ENCODE peak calls at places on chromosomes 12 and 14, in ten cellular contexts. One of them, this sample, is unnamed.

GRCh38 chr14:77203611-77204456 is 22.2 kb downstream of the TMEM63C start:
- DNase-seq in OCI-M1: no peak
- DNase-seq in NCI-H1105 treated with DMSO at 0.1 percent for 48 hours: peak; percentile 73
- DNase-seq in HT1080: no peak
- DNase-seq in mucosa of gallbladder: no peak
- DNase-seq in activated naive CD8-positive, alpha-beta T cell treated with anti-CD3 and anti-CD28 coated beads for 36 hours: no peak
- DNase-seq in anterior cingulate cortex: peak; percentile 49
- DNase-seq in stimulated activated CD4-positive, alpha-beta T cell treated with anti-CD3 and anti-CD28 coated beads, Interleukin-1b, Interleukin-23, amount 100 ng/mL, for 24 hours: no peak
- DNase-seq in GF-D8: no peak
- DNase-seq in NCI-H2081: peak; percentile 77
- DNase-seq in this sample: no peak

GRCh38 chr14:86961106-86961716 is 1031.8 kb downstream of the GALC start:
- DNase-seq in OCI-M1: peak; percentile 4
- DNase-seq in NCI-H1105 treated with DMSO at 0.1 percent for 48 hours: no peak
- DNase-seq in HT1080: peak; percentile 5
- DNase-seq in mucosa of gallbladder: no peak
- DNase-seq in activated naive CD8-positive, alpha-beta T cell treated with anti-CD3 and anti-CD28 coated beads for 36 hours: no peak
- DNase-seq in anterior cingulate cortex: no peak
- DNase-seq in stimulated activated CD4-positive, alpha-beta T cell treated with anti-CD3 and anti-CD28 coated beads, Interleukin-1b, Interleukin-23, amount 100 ng/mL, for 24 hours: no peak
- DNase-seq in GF-D8: no peak
- DNase-seq in NCI-H2081: no peak
- DNase-seq in this sample: no peak

GRCh38 chr14:20262642-20263128 is 23.6 kb downstream of the OR11H4 start:
- DNase-seq in OCI-M1: peak; percentile 43
- DNase-seq in NCI-H1105 treated with DMSO at 0.1 percent for 48 hours: no peak
- DNase-seq in HT1080: peak; percentile 91
- DNase-seq in mucosa of gallbladder: no peak
- DNase-seq in activated naive CD8-positive, alpha-beta T cell treated with anti-CD3 and anti-CD28 coated beads for 36 hours: no peak
- DNase-seq in anterior cingulate cortex: no peak
- DNase-seq in stimulated activated CD4-positive, alpha-beta T cell treated with anti-CD3 and anti-CD28 coated beads, Interleukin-1b, Interleukin-23, amount 100 ng/mL, for 24 hours: no peak
- DNase-seq in GF-D8: no peak
- DNase-seq in NCI-H2081: no peak
- DNase-seq in this sample: no peak

GRCh38 chr12:45232771-45233372 is 17.0 kb downstream of the ANO6 start:
- DNase-seq in OCI-M1: no peak
- DNase-seq in NCI-H1105 treated with DMSO at 0.1 percent for 48 hours: no peak
- DNase-seq in HT1080: peak; percentile 97
- DNase-seq in mucosa of gallbladder: peak; percentile 58
- DNase-seq in activated naive CD8-positive, alpha-beta T cell treated with anti-CD3 and anti-CD28 coated beads for 36 hours: peak; percentile 14
- DNase-seq in anterior cingulate cortex: no peak
- DNase-seq in stimulated activated CD4-positive, alpha-beta T cell treated with anti-CD3 and anti-CD28 coated beads, Interleukin-1b, Interleukin-23, amount 100 ng/mL, for 24 hours: no peak
- DNase-seq in GF-D8: no peak
- DNase-seq in NCI-H2081: no peak
- DNase-seq in this sample: peak; percentile 97

GRCh38 chr12:96150442-96150841 is 43.7 kb upstream of the ELK3 start:
- DNase-seq in OCI-M1: no peak
- DNase-seq in NCI-H1105 treated with DMSO at 0.1 percent for 48 hours: no peak
- DNase-seq in HT1080: no peak
- DNase-seq in mucosa of gallbladder: no peak
- DNase-seq in activated naive CD8-positive, alpha-beta T cell treated with anti-CD3 and anti-CD28 coated beads for 36 hours: no peak
- DNase-seq in anterior cingulate cortex: no peak
- DNase-seq in stimulated activated CD4-positive, alpha-beta T cell treated with anti-CD3 and anti-CD28 coated beads, Interleukin-1b, Interleukin-23, amount 100 ng/mL, for 24 hours: no peak
- DNase-seq in GF-D8: no peak
- DNase-seq in NCI-H2081: peak; percentile 13
- DNase-seq in this sample: no peak

GRCh38 chr12:1353451-1353850 is 240.9 kb downstream of the FBXL14 start:
- DNase-seq in OCI-M1: no peak
- DNase-seq in NCI-H1105 treated with DMSO at 0.1 percent for 48 hours: no peak
- DNase-seq in HT1080: no peak
- DNase-seq in mucosa of gallbladder: no peak
- DNase-seq in activated naive CD8-positive, alpha-beta T cell treated with anti-CD3 and anti-CD28 coated beads for 36 hours: no peak
- DNase-seq in anterior cingulate cortex: no peak
- DNase-seq in stimulated activated CD4-positive, alpha-beta T cell treated with anti-CD3 and anti-CD28 coated beads, Interleukin-1b, Interleukin-23, amount 100 ng/mL, for 24 hours: no peak
- DNase-seq in GF-D8: no peak
- DNase-seq in NCI-H2081: no peak
- DNase-seq in this sample: no peak

GRCh38 chr14:88952901-88953300 is 128.4 kb downstream of the TTC8 start:
- DNase-seq in OCI-M1: no peak
- DNase-seq in NCI-H1105 treated with DMSO at 0.1 percent for 48 hours: no peak
- DNase-seq in HT1080: no peak
- DNase-seq in mucosa of gallbladder: no peak
- DNase-seq in activated naive CD8-positive, alpha-beta T cell treated with anti-CD3 and anti-CD28 coated beads for 36 hours: no peak
- DNase-seq in anterior cingulate cortex: no peak
- DNase-seq in stimulated activated CD4-positive, alpha-beta T cell treated with anti-CD3 and anti-CD28 coated beads, Interleukin-1b, Interleukin-23, amount 100 ng/mL, for 24 hours: no peak
- DNase-seq in GF-D8: no peak
- DNase-seq in NCI-H2081: no peak
- DNase-seq in this sample: no peak

GRCh38 chr12:131452444-131452860 is 258.4 kb upstream of the SFSWAP start:
- DNase-seq in OCI-M1: no peak
- DNase-seq in NCI-H1105 treated with DMSO at 0.1 percent for 48 hours: no peak
- DNase-seq in HT1080: no peak
- DNase-seq in mucosa of gallbladder: no peak
- DNase-seq in activated naive CD8-positive, alpha-beta T cell treated with anti-CD3 and anti-CD28 coated beads for 36 hours: peak; percentile 24
- DNase-seq in anterior cingulate cortex: no peak
- DNase-seq in stimulated activated CD4-positive, alpha-beta T cell treated with anti-CD3 and anti-CD28 coated beads, Interleukin-1b, Interleukin-23, amount 100 ng/mL, for 24 hours: no peak
- DNase-seq in GF-D8: no peak
- DNase-seq in NCI-H2081: no peak
- DNase-seq in this sample: no peak

GRCh38 chr12:8564656-8565055 is 24.0 kb upstream of the CLEC4E start:
- DNase-seq in OCI-M1: no peak
- DNase-seq in NCI-H1105 treated with DMSO at 0.1 percent for 48 hours: no peak
- DNase-seq in HT1080: no peak
- DNase-seq in mucosa of gallbladder: no peak
- DNase-seq in activated naive CD8-positive, alpha-beta T cell treated with anti-CD3 and anti-CD28 coated beads for 36 hours: no peak
- DNase-seq in anterior cingulate cortex: no peak
- DNase-seq in stimulated activated CD4-positive, alpha-beta T cell treated with anti-CD3 and anti-CD28 coated beads, Interleukin-1b, Interleukin-23, amount 100 ng/mL, for 24 hours: no peak
- DNase-seq in GF-D8: no peak
- DNase-seq in NCI-H2081: no peak
- DNase-seq in this sample: no peak

GRCh38 chr14:104870368-104871144 is 5.5 kb downstream of the CEP170B start:
- DNase-seq in OCI-M1: peak; percentile 13
- DNase-seq in NCI-H1105 treated with DMSO at 0.1 percent for 48 hours: no peak
- DNase-seq in HT1080: no peak
- DNase-seq in mucosa of gallbladder: no peak
- DNase-seq in activated naive CD8-positive, alpha-beta T cell treated with anti-CD3 and anti-CD28 coated beads for 36 hours: peak; percentile 60
- DNase-seq in anterior cingulate cortex: no peak
- DNase-seq in stimulated activated CD4-positive, alpha-beta T cell treated with anti-CD3 and anti-CD28 coated beads, Interleukin-1b, Interleukin-23, amount 100 ng/mL, for 24 hours: peak; percentile 25
- DNase-seq in GF-D8: no peak
- DNase-seq in NCI-H2081: no peak
- DNase-seq in this sample: no peak

GRCh38 chr14:64649383-64649998 is 54.7 kb upstream of the PLEKHG3 start:
- DNase-seq in OCI-M1: no peak
- DNase-seq in NCI-H1105 treated with DMSO at 0.1 percent for 48 hours: no peak
- DNase-seq in HT1080: no peak
- DNase-seq in mucosa of gallbladder: no peak
- DNase-seq in activated naive CD8-positive, alpha-beta T cell treated with anti-CD3 and anti-CD28 coated beads for 36 hours: no peak
- DNase-seq in anterior cingulate cortex: no peak
- DNase-seq in stimulated activated CD4-positive, alpha-beta T cell treated with anti-CD3 and anti-CD28 coated beads, Interleukin-1b, Interleukin-23, amount 100 ng/mL, for 24 hours: no peak
- DNase-seq in GF-D8: no peak
- DNase-seq in NCI-H2081: no peak
- DNase-seq in this sample: no peak

GRCh38 chr12:119308743-119309456 is 25.6 kb upstream of the CCDC60 start:
- DNase-seq in OCI-M1: no peak
- DNase-seq in NCI-H1105 treated with DMSO at 0.1 percent for 48 hours: peak; percentile 5
- DNase-seq in HT1080: no peak
- DNase-seq in mucosa of gallbladder: no peak
- DNase-seq in activated naive CD8-positive, alpha-beta T cell treated with anti-CD3 and anti-CD28 coated beads for 36 hours: no peak
- DNase-seq in anterior cingulate cortex: no peak
- DNase-seq in stimulated activated CD4-positive, alpha-beta T cell treated with anti-CD3 and anti-CD28 coated beads, Interleukin-1b, Interleukin-23, amount 100 ng/mL, for 24 hours: no peak
- DNase-seq in GF-D8: no peak
- DNase-seq in NCI-H2081: no peak
- DNase-seq in this sample: no peak

GRCh38 chr14:21023817-21024667 is 819 bp downstream of the NDRG2 start:
- DNase-seq in OCI-M1: no peak
- DNase-seq in NCI-H1105 treated with DMSO at 0.1 percent for 48 hours: no peak
- DNase-seq in HT1080: no peak
- DNase-seq in mucosa of gallbladder: no peak
- DNase-seq in activated naive CD8-positive, alpha-beta T cell treated with anti-CD3 and anti-CD28 coated beads for 36 hours: no peak
- DNase-seq in anterior cingulate cortex: no peak
- DNase-seq in stimulated activated CD4-positive, alpha-beta T cell treated with anti-CD3 and anti-CD28 coated beads, Interleukin-1b, Interleukin-23, amount 100 ng/mL, for 24 hours: no peak
- DNase-seq in GF-D8: no peak
- DNase-seq in NCI-H2081: no peak
- DNase-seq in this sample: no peak

GRCh38 chr14:89139404-89140247 is 277.4 kb downstream of the FOXN3 start:
- DNase-seq in OCI-M1: no peak
- DNase-seq in NCI-H1105 treated with DMSO at 0.1 percent for 48 hours: no peak
- DNase-seq in HT1080: no peak
- DNase-seq in mucosa of gallbladder: no peak
- DNase-seq in activated naive CD8-positive, alpha-beta T cell treated with anti-CD3 and anti-CD28 coated beads for 36 hours: no peak
- DNase-seq in anterior cingulate cortex: no peak
- DNase-seq in stimulated activated CD4-positive, alpha-beta T cell treated with anti-CD3 and anti-CD28 coated beads, Interleukin-1b, Interleukin-23, amount 100 ng/mL, for 24 hours: no peak
- DNase-seq in GF-D8: no peak
- DNase-seq in NCI-H2081: peak; percentile 6
- DNase-seq in this sample: no peak

GRCh38 chr12:10205251-10205807 is 7.3 kb upstream of the GABARAPL1 start:
- DNase-seq in OCI-M1: no peak
- DNase-seq in NCI-H1105 treated with DMSO at 0.1 percent for 48 hours: no peak
- DNase-seq in HT1080: peak; percentile 17
- DNase-seq in mucosa of gallbladder: no peak
- DNase-seq in activated naive CD8-positive, alpha-beta T cell treated with anti-CD3 and anti-CD28 coated beads for 36 hours: no peak
- DNase-seq in anterior cingulate cortex: no peak
- DNase-seq in stimulated activated CD4-positive, alpha-beta T cell treated with anti-CD3 and anti-CD28 coated beads, Interleukin-1b, Interleukin-23, amount 100 ng/mL, for 24 hours: no peak
- DNase-seq in GF-D8: no peak
- DNase-seq in NCI-H2081: no peak
- DNase-seq in this sample: no peak

GRCh38 chr14:65065719-65066118 is 36.6 kb downstream of the MAX start:
- DNase-seq in OCI-M1: no peak
- DNase-seq in NCI-H1105 treated with DMSO at 0.1 percent for 48 hours: no peak
- DNase-seq in HT1080: no peak
- DNase-seq in mucosa of gallbladder: no peak
- DNase-seq in activated naive CD8-positive, alpha-beta T cell treated with anti-CD3 and anti-CD28 coated beads for 36 hours: no peak
- DNase-seq in anterior cingulate cortex: no peak
- DNase-seq in stimulated activated CD4-positive, alpha-beta T cell treated with anti-CD3 and anti-CD28 coated beads, Interleukin-1b, Interleukin-23, amount 100 ng/mL, for 24 hours: no peak
- DNase-seq in GF-D8: no peak
- DNase-seq in NCI-H2081: no peak
- DNase-seq in this sample: no peak

GRCh38 chr12:92244036-92244435 is 98.4 kb upstream of the BTG1 start:
- DNase-seq in OCI-M1: no peak
- DNase-seq in NCI-H1105 treated with DMSO at 0.1 percent for 48 hours: no peak
- DNase-seq in HT1080: no peak
- DNase-seq in mucosa of gallbladder: peak; percentile 47
- DNase-seq in activated naive CD8-positive, alpha-beta T cell treated with anti-CD3 and anti-CD28 coated beads for 36 hours: no peak
- DNase-seq in anterior cingulate cortex: no peak
- DNase-seq in stimulated activated CD4-positive, alpha-beta T cell treated with anti-CD3 and anti-CD28 coated beads, Interleukin-1b, Interleukin-23, amount 100 ng/mL, for 24 hours: no peak
- DNase-seq in GF-D8: no peak
- DNase-seq in NCI-H2081: no peak
- DNase-seq in this sample: peak; percentile 74

GRCh38 chr14:72952171-72952570 is 25.9 kb downstream of the DCAF4 start:
- DNase-seq in OCI-M1: no peak
- DNase-seq in NCI-H1105 treated with DMSO at 0.1 percent for 48 hours: no peak
- DNase-seq in HT1080: no peak
- DNase-seq in mucosa of gallbladder: no peak
- DNase-seq in activated naive CD8-positive, alpha-beta T cell treated with anti-CD3 and anti-CD28 coated beads for 36 hours: no peak
- DNase-seq in anterior cingulate cortex: no peak
- DNase-seq in stimulated activated CD4-positive, alpha-beta T cell treated with anti-CD3 and anti-CD28 coated beads, Interleukin-1b, Interleukin-23, amount 100 ng/mL, for 24 hours: no peak
- DNase-seq in GF-D8: no peak
- DNase-seq in NCI-H2081: no peak
- DNase-seq in this sample: no peak

GRCh38 chr12:50240096-50240791 is 43.1 kb downstream of the LIMA1 start:
- DNase-seq in OCI-M1: no peak
- DNase-seq in NCI-H1105 treated with DMSO at 0.1 percent for 48 hours: no peak
- DNase-seq in HT1080: no peak
- DNase-seq in mucosa of gallbladder: no peak
- DNase-seq in activated naive CD8-positive, alpha-beta T cell treated with anti-CD3 and anti-CD28 coated beads for 36 hours: no peak
- DNase-seq in anterior cingulate cortex: no peak
- DNase-seq in stimulated activated CD4-positive, alpha-beta T cell treated with anti-CD3 and anti-CD28 coated beads, Interleukin-1b, Interleukin-23, amount 100 ng/mL, for 24 hours: no peak
- DNase-seq in GF-D8: no peak
- DNase-seq in NCI-H2081: no peak
- DNase-seq in this sample: no peak

GRCh38 chr12:104911942-104912341 is 46.1 kb downstream of the SLC41A2 start:
- DNase-seq in OCI-M1: no peak
- DNase-seq in NCI-H1105 treated with DMSO at 0.1 percent for 48 hours: no peak
- DNase-seq in HT1080: no peak
- DNase-seq in mucosa of gallbladder: no peak
- DNase-seq in activated naive CD8-positive, alpha-beta T cell treated with anti-CD3 and anti-CD28 coated beads for 36 hours: no peak
- DNase-seq in anterior cingulate cortex: no peak
- DNase-seq in stimulated activated CD4-positive, alpha-beta T cell treated with anti-CD3 and anti-CD28 coated beads, Interleukin-1b, Interleukin-23, amount 100 ng/mL, for 24 hours: no peak
- DNase-seq in GF-D8: no peak
- DNase-seq in NCI-H2081: no peak
- DNase-seq in this sample: no peak

GRCh38 chr12:70367268-70368141 is 1.4 kb downstream of the KCNMB4 start:
- DNase-seq in OCI-M1: peak; percentile 57
- DNase-seq in NCI-H1105 treated with DMSO at 0.1 percent for 48 hours: peak; percentile 33
- DNase-seq in HT1080: no peak
- DNase-seq in mucosa of gallbladder: peak; percentile 14
- DNase-seq in activated naive CD8-positive, alpha-beta T cell treated with anti-CD3 and anti-CD28 coated beads for 36 hours: no peak
- DNase-seq in anterior cingulate cortex: no peak
- DNase-seq in stimulated activated CD4-positive, alpha-beta T cell treated with anti-CD3 and anti-CD28 coated beads, Interleukin-1b, Interleukin-23, amount 100 ng/mL, for 24 hours: no peak
- DNase-seq in GF-D8: no peak
- DNase-seq in NCI-H2081: no peak
- DNase-seq in this sample: peak; percentile 20

GRCh38 chr12:65800928-65801327 is 23.4 kb upstream of the HMGA2 start:
- DNase-seq in OCI-M1: no peak
- DNase-seq in NCI-H1105 treated with DMSO at 0.1 percent for 48 hours: no peak
- DNase-seq in HT1080: no peak
- DNase-seq in mucosa of gallbladder: no peak
- DNase-seq in activated naive CD8-positive, alpha-beta T cell treated with anti-CD3 and anti-CD28 coated beads for 36 hours: no peak
- DNase-seq in anterior cingulate cortex: no peak
- DNase-seq in stimulated activated CD4-positive, alpha-beta T cell treated with anti-CD3 and anti-CD28 coated beads, Interleukin-1b, Interleukin-23, amount 100 ng/mL, for 24 hours: no peak
- DNase-seq in GF-D8: no peak
- DNase-seq in NCI-H2081: no peak
- DNase-seq in this sample: no peak

GRCh38 chr14:33693237-33693636 is 257.6 kb downstream of the EGLN3 start:
- DNase-seq in OCI-M1: no peak
- DNase-seq in NCI-H1105 treated with DMSO at 0.1 percent for 48 hours: no peak
- DNase-seq in HT1080: no peak
- DNase-seq in mucosa of gallbladder: no peak
- DNase-seq in activated naive CD8-positive, alpha-beta T cell treated with anti-CD3 and anti-CD28 coated beads for 36 hours: no peak
- DNase-seq in anterior cingulate cortex: no peak
- DNase-seq in stimulated activated CD4-positive, alpha-beta T cell treated with anti-CD3 and anti-CD28 coated beads, Interleukin-1b, Interleukin-23, amount 100 ng/mL, for 24 hours: no peak
- DNase-seq in GF-D8: no peak
- DNase-seq in NCI-H2081: no peak
- DNase-seq in this sample: no peak

GRCh38 chr14:53875337-53875897 is 81.2 kb downstream of the BMP4 start:
- DNase-seq in OCI-M1: no peak
- DNase-seq in NCI-H1105 treated with DMSO at 0.1 percent for 48 hours: no peak
- DNase-seq in HT1080: no peak
- DNase-seq in mucosa of gallbladder: no peak
- DNase-seq in activated naive CD8-positive, alpha-beta T cell treated with anti-CD3 and anti-CD28 coated beads for 36 hours: no peak
- DNase-seq in anterior cingulate cortex: no peak
- DNase-seq in stimulated activated CD4-positive, alpha-beta T cell treated with anti-CD3 and anti-CD28 coated beads, Interleukin-1b, Interleukin-23, amount 100 ng/mL, for 24 hours: no peak
- DNase-seq in GF-D8: no peak
- DNase-seq in NCI-H2081: no peak
- DNase-seq in this sample: no peak

This sample was measured in endothelial cell of umbilical vein.